ENCODE peak calls at places on chromosomes 4 and X, in six cellular contexts. A is OCI-LY7; Y is Calu3; J is NCI-H1105 treated with DMSO at 0.1 percent for 48 hours; X is activated CD4-positive, CD25-positive, alpha-beta regulatory T cell; M is erythroblast. H is an unnamed sample.

GRCh38 chr4:151031831-151032605 is 16.9 kb upstream of the LRBA start:
- DNase-seq in X (no peak), Y (no peak), M (peak; percentile 33), J (no peak), A (no peak), H (no peak)

GRCh38 chr4:98522603-98523395 is 135.6 kb downstream of the TSPAN5 start:
- DNase-seq in A (no peak), J (no peak), M (no peak), X (no peak), Y (no peak), H (no peak)

GRCh38 chr4:145043306-145043705 is 54.7 kb downstream of the ANAPC10 start:
- DNase-seq in A (no peak), X (no peak), M (no peak), J (no peak), Y (no peak), H (no peak)

GRCh38 chrX:49876750-49877149 is 2.5 kb upstream of the USP27X start:
- DNase-seq in X (no peak), M (peak; percentile 53), J (peak; percentile 27), A (peak; percentile 48), Y (peak; percentile 42), H (peak; percentile 53)

GRCh38 chr4:47120783-47121182 is 89.4 kb downstream of the GABRB1 start:
- DNase-seq in J (no peak), X (no peak), M (no peak), A (no peak), Y (no peak), H (no peak)

GRCh38 chr4:114921790-114922581 is 191.4 kb downstream of the NDST4 start:
- DNase-seq in J (peak; percentile 93), Y (no peak), A (no peak), X (no peak), M (no peak), H (peak; percentile 77)

GRCh38 chr4:152680988-152681731 is 1.4 kb upstream of the TMEM154 start:
- DNase-seq in J (no peak), A (peak; percentile 65), X (no peak), Y (peak; percentile 14), M (no peak), H (peak; percentile 29)

GRCh38 chr4:126839066-126839465 is 793.7 kb upstream of the INTU start:
- DNase-seq in J (no peak), M (no peak), X (no peak), Y (no peak), A (no peak), H (no peak)

GRCh38 chrX:153739754-153740486 is 15.3 kb downstream of the ABCD1 start:
- DNase-seq in M (no peak), J (no peak), X (no peak), A (no peak), Y (no peak), H (no peak)

GRCh38 chrX:13533726-13534125 is 35.7 kb upstream of the EGFL6 start:
- DNase-seq in A (no peak), M (no peak), Y (no peak), J (no peak), X (no peak), H (no peak)

GRCh38 chr4:38804654-38805295 is at the start of gene TLR1:
- DNase-seq in M (peak; percentile 54), Y (no peak), X (no peak), J (no peak), A (peak; percentile 72), H (no peak)

GRCh38 chr4:8228319-8229250 is 29.5 kb downstream of the SH3TC1 start:
- DNase-seq in X (peak; percentile 35), J (no peak), A (peak; percentile 69), Y (no peak), M (peak; percentile 62), H (peak; percentile 1)

GRCh38 chr4:154344686-154345085 is 146.9 kb downstream of the DCHS2 start:
- DNase-seq in Y (no peak), J (no peak), A (peak; percentile 11), X (no peak), M (no peak), H (no peak)

H was measured in NCI-H748 treated with DMSO at 0.1 percent for 48 hours.